ENCODE peak calls at places on chromosomes 3 and 15, in five cellular contexts. One of them, this sample, is unnamed.

GRCh38 chr3:127817331-127817821 is 4.9 kb downstream of the MGLL start:
- DNase-seq in NCI-H187 treated with DMSO at 0.1 percent for 48 hours: no peak
- DNase-seq in ACHN: no peak
- DNase-seq in H1: no peak
- DNase-seq in stimulated activated CD4-positive, alpha-beta T cell treated with anti-CD3 and anti-CD28 coated beads, Interleukin-1b, Interleukin-23, amount 100 ng/mL, for 24 hours: no peak
- DNase-seq in this sample: no peak

GRCh38 chr3:196315821-196316220 is 2.2 kb downstream of the DYNLT2B start:
- DNase-seq in stimulated activated CD4-positive, alpha-beta T cell treated with anti-CD3 and anti-CD28 coated beads, Interleukin-1b, Interleukin-23, amount 100 ng/mL, for 24 hours: no peak
- DNase-seq in NCI-H187 treated with DMSO at 0.1 percent for 48 hours: no peak
- DNase-seq in ACHN: no peak
- DNase-seq in H1: no peak
- DNase-seq in this sample: no peak

GRCh38 chr3:133573054-133573628 is 345 bp upstream of the CDV3 start:
- DNase-seq in NCI-H187 treated with DMSO at 0.1 percent for 48 hours: no peak
- DNase-seq in H1: peak
- DNase-seq in ACHN: peak
- DNase-seq in stimulated activated CD4-positive, alpha-beta T cell treated with anti-CD3 and anti-CD28 coated beads, Interleukin-1b, Interleukin-23, amount 100 ng/mL, for 24 hours: peak
- DNase-seq in this sample: peak

GRCh38 chr15:34133511-34133910 is 31.6 kb downstream of the PGBD4 start:
- DNase-seq in ACHN: no peak
- DNase-seq in stimulated activated CD4-positive, alpha-beta T cell treated with anti-CD3 and anti-CD28 coated beads, Interleukin-1b, Interleukin-23, amount 100 ng/mL, for 24 hours: no peak
- DNase-seq in NCI-H187 treated with DMSO at 0.1 percent for 48 hours: no peak
- DNase-seq in H1: no peak
- DNase-seq in this sample: no peak

GRCh38 chr15:66831801-66832390 is 129.9 kb downstream of the SMAD6 start:
- DNase-seq in stimulated activated CD4-positive, alpha-beta T cell treated with anti-CD3 and anti-CD28 coated beads, Interleukin-1b, Interleukin-23, amount 100 ng/mL, for 24 hours: no peak
- DNase-seq in ACHN: no peak
- DNase-seq in NCI-H187 treated with DMSO at 0.1 percent for 48 hours: no peak
- DNase-seq in H1: no peak
- DNase-seq in this sample: no peak

GRCh38 chr3:70854108-70854507 is 541.7 kb upstream of the MDFIC2 start:
- DNase-seq in H1: no peak
- DNase-seq in ACHN: no peak
- DNase-seq in stimulated activated CD4-positive, alpha-beta T cell treated with anti-CD3 and anti-CD28 coated beads, Interleukin-1b, Interleukin-23, amount 100 ng/mL, for 24 hours: no peak
- DNase-seq in NCI-H187 treated with DMSO at 0.1 percent for 48 hours: no peak
- DNase-seq in this sample: no peak

GRCh38 chr15:58462973-58463663 is 31.3 kb downstream of the LIPC start:
- DNase-seq in NCI-H187 treated with DMSO at 0.1 percent for 48 hours: peak
- DNase-seq in ACHN: no peak
- DNase-seq in stimulated activated CD4-positive, alpha-beta T cell treated with anti-CD3 and anti-CD28 coated beads, Interleukin-1b, Interleukin-23, amount 100 ng/mL, for 24 hours: no peak
- DNase-seq in H1: no peak
- DNase-seq in this sample: no peak

GRCh38 chr3:179286331-179286730 is 35.4 kb upstream of the KCNMB3 start:
- DNase-seq in ACHN: no peak
- DNase-seq in stimulated activated CD4-positive, alpha-beta T cell treated with anti-CD3 and anti-CD28 coated beads, Interleukin-1b, Interleukin-23, amount 100 ng/mL, for 24 hours: no peak
- DNase-seq in NCI-H187 treated with DMSO at 0.1 percent for 48 hours: no peak
- DNase-seq in H1: no peak
- DNase-seq in this sample: no peak

GRCh38 chr15:50224606-50225005 is 40.9 kb downstream of the HDC start:
- DNase-seq in stimulated activated CD4-positive, alpha-beta T cell treated with anti-CD3 and anti-CD28 coated beads, Interleukin-1b, Interleukin-23, amount 100 ng/mL, for 24 hours: no peak
- DNase-seq in NCI-H187 treated with DMSO at 0.1 percent for 48 hours: no peak
- DNase-seq in ACHN: no peak
- DNase-seq in H1: no peak
- DNase-seq in this sample: no peak

GRCh38 chr15:56484284-56484683 is 19.3 kb upstream of the MNS1 start:
- DNase-seq in H1: no peak
- DNase-seq in ACHN: no peak
- DNase-seq in stimulated activated CD4-positive, alpha-beta T cell treated with anti-CD3 and anti-CD28 coated beads, Interleukin-1b, Interleukin-23, amount 100 ng/mL, for 24 hours: no peak
- DNase-seq in NCI-H187 treated with DMSO at 0.1 percent for 48 hours: peak
- DNase-seq in this sample: no peak

GRCh38 chr15:77057650-77058049 is 13.3 kb downstream of the TSPAN3 start:
- DNase-seq in H1: no peak
- DNase-seq in NCI-H187 treated with DMSO at 0.1 percent for 48 hours: no peak
- DNase-seq in ACHN: no peak
- DNase-seq in stimulated activated CD4-positive, alpha-beta T cell treated with anti-CD3 and anti-CD28 coated beads, Interleukin-1b, Interleukin-23, amount 100 ng/mL, for 24 hours: no peak
- DNase-seq in this sample: no peak

GRCh38 chr3:144287001-144287400 is 315.4 kb downstream of the DIPK2A start:
- DNase-seq in ACHN: no peak
- DNase-seq in H1: no peak
- DNase-seq in stimulated activated CD4-positive, alpha-beta T cell treated with anti-CD3 and anti-CD28 coated beads, Interleukin-1b, Interleukin-23, amount 100 ng/mL, for 24 hours: no peak
- DNase-seq in NCI-H187 treated with DMSO at 0.1 percent for 48 hours: no peak
- DNase-seq in this sample: no peak

GRCh38 chr15:68425428-68426060 is 6.4 kb downstream of the ITGA11 start:
- DNase-seq in H1: no peak
- DNase-seq in ACHN: no peak
- DNase-seq in stimulated activated CD4-positive, alpha-beta T cell treated with anti-CD3 and anti-CD28 coated beads, Interleukin-1b, Interleukin-23, amount 100 ng/mL, for 24 hours: no peak
- DNase-seq in NCI-H187 treated with DMSO at 0.1 percent for 48 hours: no peak
- DNase-seq in this sample: peak

GRCh38 chr3:131370935-131371698 is 10.5 kb upstream of the NUDT16 start:
- DNase-seq in H1: no peak
- DNase-seq in ACHN: no peak
- DNase-seq in stimulated activated CD4-positive, alpha-beta T cell treated with anti-CD3 and anti-CD28 coated beads, Interleukin-1b, Interleukin-23, amount 100 ng/mL, for 24 hours: no peak
- DNase-seq in NCI-H187 treated with DMSO at 0.1 percent for 48 hours: no peak
- DNase-seq in this sample: no peak

GRCh38 chr3:45659661-45660566 is 29.3 kb upstream of the SACM1L start:
- DNase-seq in H1: peak
- DNase-seq in ACHN: peak
- DNase-seq in stimulated activated CD4-positive, alpha-beta T cell treated with anti-CD3 and anti-CD28 coated beads, Interleukin-1b, Interleukin-23, amount 100 ng/mL, for 24 hours: no peak
- DNase-seq in NCI-H187 treated with DMSO at 0.1 percent for 48 hours: no peak
- DNase-seq in this sample: no peak

This sample was measured in kidney.